ENCODE peak calls at places on chromosome 7, in nine cellular contexts. U, S, H, W, B, G, K, T and A are unnamed samples.

GRCh38 chr7:20330176-20330796 is 414 bp upstream of the ITGB8 start:
- DNase-seq in U (peak; percentile 78), S (peak; percentile 84), H (peak; percentile 88), W (peak; percentile 89), B (peak; percentile 86), G (peak; percentile 73), K (peak; percentile 90), T (peak; percentile 83), A (peak; percentile 33)

GRCh38 chr7:113197274-113197673 is 78.9 kb upstream of the SMIM30 start:
- DNase-seq in U (no peak), S (peak; percentile 51), H (no peak), W (no peak), B (peak; percentile 40), G (no peak), K (no peak), T (no peak), A (no peak)

GRCh38 chr7:76296743-76297740 is 5.4 kb upstream of the HSPB1 start:
- DNase-seq in U (no peak), S (peak; percentile 84), H (no peak), W (peak; percentile 73), B (no peak), G (no peak), K (no peak), T (peak; percentile 90), A (peak; percentile 46)

GRCh38 chr7:83468251-83468739 is 180.6 kb downstream of the SEMA3E start:
- DNase-seq in U (peak; percentile 30), S (peak; percentile 94), H (peak; percentile 75), W (peak; percentile 74), B (peak; percentile 95), G (peak; percentile 57), K (peak; percentile 99), T (peak; percentile 48), A (peak; percentile 90)

GRCh38 chr7:114765331-114766125 is 156.4 kb upstream of the MDFIC start:
- DNase-seq in U (no peak), S (no peak), H (no peak), W (no peak), B (no peak), G (no peak), K (no peak), T (no peak), A (no peak)

GRCh38 chr7:69597278-69598076 is 798 bp upstream of the AUTS2 start:
- DNase-seq in U (peak; percentile 57), S (no peak), H (peak; percentile 51), W (peak; percentile 54), B (no peak), G (no peak), K (peak; percentile 10), T (no peak), A (peak; percentile 75)

GRCh38 chr7:1313591-1313990 is 80.9 kb downstream of the UNCX start:
- DNase-seq in U (no peak), S (no peak), H (no peak), W (no peak), B (no peak), G (no peak), K (no peak), T (no peak), A (no peak)

GRCh38 chr7:131507592-131508331 is 48.7 kb downstream of the PODXL start:
- DNase-seq in U (peak; percentile 87), S (peak; percentile 34), H (peak; percentile 78), W (peak; percentile 89), B (peak; percentile 70), G (peak; percentile 88), K (peak; percentile 76), T (peak; percentile 87), A (peak; percentile 42)

GRCh38 chr7:101363734-101364374 is 1.2 kb downstream of the COL26A1 start:
- DNase-seq in U (peak; percentile 66), S (peak; percentile 7), H (peak; percentile 89), W (no peak), B (peak; percentile 44), G (peak; percentile 76), K (peak; percentile 38), T (peak; percentile 62), A (peak; percentile 74)

GRCh38 chr7:56287429-56288138 is 171.4 kb upstream of the NUPR2 start:
- DNase-seq in U (peak; percentile 30), S (no peak), H (no peak), W (peak; percentile 56), B (no peak), G (no peak), K (no peak), T (no peak), A (peak; percentile 10)

GRCh38 chr7:155734445-155734809 is 77.8 kb downstream of the SHH start:
- DNase-seq in U (no peak), S (no peak), H (no peak), W (no peak), B (no peak), G (no peak), K (no peak), T (no peak), A (no peak)

GRCh38 chr7:82335927-82336326 is 107.7 kb downstream of the CACNA2D1 start:
- DNase-seq in U (no peak), S (no peak), H (peak; percentile 60), W (no peak), B (no peak), G (peak; percentile 6), K (no peak), T (no peak), A (no peak)

GRCh38 chr7:132232394-132232793 is 343.9 kb downstream of the PLXNA4 start:
- DNase-seq in U (no peak), S (no peak), H (peak; percentile 81), W (no peak), B (no peak), G (no peak), K (no peak), T (no peak), A (no peak)

GRCh38 chr7:22952306-22953011 is 61.5 kb downstream of the HYCC1 start:
- DNase-seq in U (no peak), S (no peak), H (peak; percentile 35), W (no peak), B (no peak), G (no peak), K (no peak), T (no peak), A (no peak)

GRCh38 chr7:896346-897075 is 20.2 kb downstream of the GET4 start:
- DNase-seq in U (peak; percentile 13), S (no peak), H (no peak), W (no peak), B (no peak), G (no peak), K (no peak), T (no peak), A (no peak)

GRCh38 chr7:100975391-100975821 is 6.0 kb downstream of the MUC12 start:
- DNase-seq in U (no peak), S (no peak), H (no peak), W (no peak), B (no peak), G (no peak), K (no peak), T (peak; percentile 73), A (no peak)

GRCh38 chr7:22726849-22727792 is at the start of gene IL6:
- DNase-seq in U (peak; percentile 89), S (peak; percentile 83), H (peak; percentile 48), W (peak; percentile 65), B (peak; percentile 93), G (peak; percentile 90), K (peak; percentile 91), T (peak; percentile 63), A (no peak)

DNA sequence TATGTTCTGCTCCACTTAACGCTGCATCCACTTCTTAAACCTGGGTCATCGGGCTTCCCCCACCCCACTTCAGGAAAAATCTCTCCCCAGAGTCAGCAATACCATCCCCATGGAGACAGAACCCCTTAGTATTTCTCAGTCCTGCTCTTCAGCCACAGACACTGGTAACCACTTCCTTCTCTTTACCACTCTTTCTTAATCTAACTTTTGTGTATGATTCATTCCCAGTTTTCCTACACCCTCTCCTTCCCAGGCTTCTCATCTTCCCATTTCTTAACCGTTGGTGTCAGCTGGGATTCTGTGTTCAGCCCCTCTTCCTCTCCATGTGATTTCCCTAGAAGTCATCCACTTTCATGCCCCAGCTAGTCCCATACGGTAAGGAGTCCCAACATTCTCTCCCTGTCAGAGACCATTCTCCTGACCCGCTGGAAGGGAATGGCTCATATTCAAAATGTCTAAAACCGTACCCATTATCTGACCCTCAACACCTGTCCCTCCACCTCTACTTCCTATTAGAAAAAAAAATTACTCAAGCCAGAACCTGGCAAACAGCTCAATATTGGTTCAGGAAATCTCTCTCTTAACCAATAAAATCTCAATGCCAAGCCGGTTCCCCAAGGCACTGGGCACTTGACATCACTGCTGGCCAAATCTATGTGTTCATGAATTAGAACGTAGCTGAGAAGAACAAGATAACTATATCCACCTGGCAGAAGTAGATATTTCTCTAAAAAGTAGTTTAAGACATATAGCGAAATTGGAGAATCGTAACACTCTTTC is 89.4 kb downstream of the DGKI start:
- DNase-seq in U (no peak), S (no peak), H (no peak), W (no peak), B (no peak), G (no peak), K (no peak), T (no peak), A (no peak)
- H3K27ac ChIP-seq in U (no peak overlapping the region), S (no peak overlapping the region), H (no peak overlapping the region), W (no peak overlapping the region), B (no peak overlapping the region), G (no peak overlapping the region), K (no peak overlapping the region), T (no peak overlapping the region), A (peak overlapping the region; percentile 36)

GRCh38 chr7:126057979-126058378 is 1128.4 kb upstream of the POT1 start:
- DNase-seq in U (no peak), S (no peak), H (no peak), W (no peak), B (no peak), G (no peak), K (no peak), T (no peak), A (no peak)
- H3K9me3 ChIP-seq in U (peaks cover 9% of the 10 kb centered on the region), S (peaks cover 6% of the 10 kb centered on the region), H (no peaks in the 10 kb centered on the region), W (peaks cover 4% of the 10 kb centered on the region), B (peaks cover 7% of the 10 kb centered on the region), G (no peaks in the 10 kb centered on the region), K (no peaks in the 10 kb centered on the region), T (no peaks in the 10 kb centered on the region), A (no peaks in the 10 kb centered on the region)

GRCh38 chr7:81284576-81284975 is 365.7 kb upstream of the SEMA3C start:
- DNase-seq in U (no peak), S (no peak), H (no peak), W (no peak), B (peak; percentile 75), G (no peak), K (peak; percentile 53), T (no peak), A (no peak)
- H3K27ac ChIP-seq in U (no peak overlapping the region), S (no peak overlapping the region), H (no peak overlapping the region), W (no peak overlapping the region), B (peak overlapping the region; percentile 23), G (no peak overlapping the region), K (peak overlapping the region; percentile 47), T (no peak overlapping the region), A (no peak overlapping the region)

GRCh38 chr7:72020301-72020700 is 391.8 kb downstream of the CALN1 start:
- DNase-seq in U (no peak), S (no peak), H (no peak), W (no peak), B (no peak), G (no peak), K (no peak), T (no peak), A (no peak)
- H3K9me3 ChIP-seq in U (peaks cover 14% of the 10 kb centered on the region), S (peaks cover 42% of the 10 kb centered on the region), H (no peaks in the 10 kb centered on the region), W (peaks cover 15% of the 10 kb centered on the region), B (peaks cover 9% of the 10 kb centered on the region), G (no peaks in the 10 kb centered on the region), K (peaks cover 7% of the 10 kb centered on the region), T (no peaks in the 10 kb centered on the region), A (no peaks in the 10 kb centered on the region)

GRCh38 chr7:150570712-150571465 is 3.7 kb downstream of the GIMAP4 start:
- DNase-seq in U (no peak), S (no peak), H (no peak), W (no peak), B (no peak), G (no peak), K (no peak), T (no peak), A (no peak)
- H3K27ac ChIP-seq in U (peak overlapping the region; percentile 94), S (no peak overlapping the region), H (no peak overlapping the region), W (no peak overlapping the region), B (no peak overlapping the region), G (no peak overlapping the region), K (no peak overlapping the region), T (no peak overlapping the region), A (no peak overlapping the region)